ENCODE peak calls at places on chromosome 17, in nine cellular contexts. One of them, this sample, is unnamed.

GRCh38 chr17:35612924-35613521 is 25.9 kb downstream of the AP2B1 start:
- DNase-seq in HCT116: peak
- DNase-seq in neuronal stem cell: peak
- DNase-seq in lower leg skin: peak
- DNase-seq in AG10803: peak
- DNase-seq in mucosa of descending colon: peak
- DNase-seq in thoracic aorta: no peak
- DNase-seq in fibroblast of the aortic adventitia: peak
- DNase-seq in A549: no peak
- DNase-seq in this sample: peak

GRCh38 chr17:74213897-74214386 is 571 bp downstream of the TTYH2 start:
- DNase-seq in HCT116: no peak
- DNase-seq in neuronal stem cell: no peak
- DNase-seq in lower leg skin: no peak
- DNase-seq in AG10803: no peak
- DNase-seq in mucosa of descending colon: peak
- DNase-seq in thoracic aorta: no peak
- DNase-seq in fibroblast of the aortic adventitia: no peak
- DNase-seq in A549: no peak
- DNase-seq in this sample: no peak

GRCh38 chr17:74632196-74632540 is 8.6 kb upstream of the CD300E start:
- DNase-seq in HCT116: no peak
- DNase-seq in neuronal stem cell: no peak
- DNase-seq in lower leg skin: no peak
- DNase-seq in AG10803: no peak
- DNase-seq in mucosa of descending colon: no peak
- DNase-seq in thoracic aorta: no peak
- DNase-seq in fibroblast of the aortic adventitia: no peak
- DNase-seq in A549: no peak
- DNase-seq in this sample: no peak

GRCh38 chr17:44266402-44267164 is 1.4 kb downstream of the SLC4A1 start:
- DNase-seq in HCT116: no peak
- DNase-seq in neuronal stem cell: no peak
- DNase-seq in lower leg skin: no peak
- DNase-seq in AG10803: no peak
- DNase-seq in mucosa of descending colon: no peak
- DNase-seq in thoracic aorta: no peak
- DNase-seq in fibroblast of the aortic adventitia: peak
- DNase-seq in A549: no peak
- DNase-seq in this sample: no peak

GRCh38 chr17:46013502-46014165 is 14.6 kb downstream of the STH start:
- DNase-seq in HCT116: no peak
- DNase-seq in neuronal stem cell: no peak
- DNase-seq in lower leg skin: no peak
- DNase-seq in AG10803: peak
- DNase-seq in mucosa of descending colon: no peak
- DNase-seq in thoracic aorta: no peak
- DNase-seq in fibroblast of the aortic adventitia: peak
- DNase-seq in A549: no peak
- DNase-seq in this sample: peak

GRCh38 chr17:696412-696811 is 18.2 kb downstream of the VPS53 start:
- DNase-seq in HCT116: no peak
- DNase-seq in neuronal stem cell: no peak
- DNase-seq in lower leg skin: no peak
- DNase-seq in AG10803: no peak
- DNase-seq in mucosa of descending colon: no peak
- DNase-seq in thoracic aorta: no peak
- DNase-seq in fibroblast of the aortic adventitia: no peak
- DNase-seq in A549: no peak
- DNase-seq in this sample: no peak

GRCh38 chr17:64384253-64385186 is 6.1 kb downstream of the PECAM1 start:
- DNase-seq in HCT116: no peak
- DNase-seq in neuronal stem cell: no peak
- DNase-seq in lower leg skin: no peak
- DNase-seq in AG10803: no peak
- DNase-seq in mucosa of descending colon: no peak
- DNase-seq in thoracic aorta: no peak
- DNase-seq in fibroblast of the aortic adventitia: peak
- DNase-seq in A549: no peak
- DNase-seq in this sample: peak

GRCh38 chr17:29073520-29073919 is 30.6 kb downstream of the PIPOX start:
- DNase-seq in HCT116: no peak
- DNase-seq in neuronal stem cell: no peak
- DNase-seq in lower leg skin: no peak
- DNase-seq in AG10803: no peak
- DNase-seq in mucosa of descending colon: no peak
- DNase-seq in thoracic aorta: no peak
- DNase-seq in fibroblast of the aortic adventitia: no peak
- DNase-seq in A549: no peak
- DNase-seq in this sample: no peak

GRCh38 chr17:67043283-67043682 is 1.1 kb upstream of the CACNG1 start:
- DNase-seq in HCT116: no peak
- DNase-seq in neuronal stem cell: no peak
- DNase-seq in lower leg skin: no peak
- DNase-seq in AG10803: no peak
- DNase-seq in mucosa of descending colon: no peak
- DNase-seq in thoracic aorta: no peak
- DNase-seq in fibroblast of the aortic adventitia: no peak
- DNase-seq in A549: no peak
- DNase-seq in this sample: no peak

GRCh38 chr17:17151962-17152361 is 54.2 kb downstream of the PLD6 start:
- DNase-seq in HCT116: no peak
- DNase-seq in neuronal stem cell: no peak
- DNase-seq in lower leg skin: peak
- DNase-seq in AG10803: peak
- DNase-seq in mucosa of descending colon: peak
- DNase-seq in thoracic aorta: peak
- DNase-seq in fibroblast of the aortic adventitia: peak
- DNase-seq in A549: peak
- DNase-seq in this sample: peak

GRCh38 chr17:18141210-18141803 is 32.8 kb downstream of the MYO15A start:
- DNase-seq in HCT116: no peak
- DNase-seq in neuronal stem cell: peak
- DNase-seq in lower leg skin: no peak
- DNase-seq in AG10803: peak
- DNase-seq in mucosa of descending colon: no peak
- DNase-seq in thoracic aorta: no peak
- DNase-seq in fibroblast of the aortic adventitia: peak
- DNase-seq in A549: peak
- DNase-seq in this sample: peak

GRCh38 chr17:45382226-45382625 is 50.4 kb downstream of the ARHGAP27 start:
- DNase-seq in HCT116: no peak
- DNase-seq in neuronal stem cell: no peak
- DNase-seq in lower leg skin: no peak
- DNase-seq in AG10803: no peak
- DNase-seq in mucosa of descending colon: no peak
- DNase-seq in thoracic aorta: no peak
- DNase-seq in fibroblast of the aortic adventitia: peak
- DNase-seq in A549: no peak
- DNase-seq in this sample: no peak

GRCh38 chr17:19733953-19734526 is 14.1 kb downstream of the ALDH3A1 start:
- DNase-seq in HCT116: no peak
- DNase-seq in neuronal stem cell: no peak
- DNase-seq in lower leg skin: no peak
- DNase-seq in AG10803: no peak
- DNase-seq in mucosa of descending colon: peak
- DNase-seq in thoracic aorta: no peak
- DNase-seq in fibroblast of the aortic adventitia: no peak
- DNase-seq in A549: no peak
- DNase-seq in this sample: no peak

DNA sequence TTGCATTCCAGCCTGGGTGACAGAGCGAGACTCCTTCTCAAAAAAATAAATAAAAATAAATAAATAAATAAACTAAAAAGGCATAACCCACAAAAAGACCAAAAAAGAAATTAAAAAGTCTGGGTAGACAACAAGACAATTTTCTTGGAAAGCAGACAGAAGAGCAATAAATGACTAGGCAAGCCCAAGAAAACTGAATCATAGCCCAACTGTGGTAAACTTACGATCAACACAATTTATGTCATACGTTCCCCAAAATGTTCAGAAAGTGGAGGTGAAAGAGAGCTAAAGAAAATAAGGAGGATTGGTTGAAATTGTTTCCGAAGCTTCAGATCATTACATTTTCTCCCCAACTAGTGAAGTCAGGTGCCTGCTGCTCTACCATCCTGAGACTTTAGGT is 31.3 kb upstream of the C17orf78 start:
- DNase-seq in HCT116: no peak
- DNase-seq in neuronal stem cell: no peak
- DNase-seq in lower leg skin: no peak
- DNase-seq in AG10803: no peak
- DNase-seq in mucosa of descending colon: no peak
- DNase-seq in thoracic aorta: no peak
- DNase-seq in fibroblast of the aortic adventitia: no peak
- DNase-seq in A549: no peak
- DNase-seq in this sample: no peak
- H3K4me3 ChIP-seq in HCT116: no peak
- H3K4me3 ChIP-seq in neuronal stem cell: no peak
- H3K4me3 ChIP-seq in lower leg skin: no peak
- H3K4me3 ChIP-seq in AG10803: no peak
- H3K4me3 ChIP-seq in mucosa of descending colon: no peak
- H3K4me3 ChIP-seq in thoracic aorta: no peak
- H3K4me3 ChIP-seq in fibroblast of the aortic adventitia: no peak
- H3K4me3 ChIP-seq in A549: no peak
- H3K4me3 ChIP-seq in this sample: no peak

DNA sequence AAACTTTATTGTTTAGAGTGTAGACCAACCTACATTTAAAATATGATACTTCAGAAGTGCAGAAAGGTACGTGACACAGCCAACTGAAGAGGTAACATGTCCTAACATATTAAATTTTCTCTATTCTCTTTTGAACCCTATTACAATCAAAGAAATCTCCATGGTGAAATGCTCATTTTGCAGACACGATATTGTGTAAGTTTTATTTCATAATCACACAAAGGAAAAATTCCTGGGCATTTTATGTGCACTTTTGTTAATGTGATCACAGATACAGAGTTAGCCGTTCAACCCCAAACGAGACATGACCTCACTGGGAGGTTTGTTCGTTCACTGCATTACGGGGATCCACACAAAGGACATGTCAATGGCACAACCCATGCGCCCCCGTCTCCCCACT is 21.8 kb downstream of the KCNJ16 start:
- DNase-seq in HCT116: no peak
- DNase-seq in neuronal stem cell: no peak
- DNase-seq in lower leg skin: no peak
- DNase-seq in AG10803: peak
- DNase-seq in mucosa of descending colon: no peak
- DNase-seq in thoracic aorta: no peak
- DNase-seq in fibroblast of the aortic adventitia: no peak
- DNase-seq in A549: no peak
- DNase-seq in this sample: no peak
- H3K4me3 ChIP-seq in HCT116: no peak
- H3K4me3 ChIP-seq in neuronal stem cell: no peak
- H3K4me3 ChIP-seq in lower leg skin: no peak
- H3K4me3 ChIP-seq in AG10803: no peak
- H3K4me3 ChIP-seq in mucosa of descending colon: no peak
- H3K4me3 ChIP-seq in thoracic aorta: no peak
- H3K4me3 ChIP-seq in fibroblast of the aortic adventitia: no peak
- H3K4me3 ChIP-seq in A549: no peak
- H3K4me3 ChIP-seq in this sample: no peak

DNA sequence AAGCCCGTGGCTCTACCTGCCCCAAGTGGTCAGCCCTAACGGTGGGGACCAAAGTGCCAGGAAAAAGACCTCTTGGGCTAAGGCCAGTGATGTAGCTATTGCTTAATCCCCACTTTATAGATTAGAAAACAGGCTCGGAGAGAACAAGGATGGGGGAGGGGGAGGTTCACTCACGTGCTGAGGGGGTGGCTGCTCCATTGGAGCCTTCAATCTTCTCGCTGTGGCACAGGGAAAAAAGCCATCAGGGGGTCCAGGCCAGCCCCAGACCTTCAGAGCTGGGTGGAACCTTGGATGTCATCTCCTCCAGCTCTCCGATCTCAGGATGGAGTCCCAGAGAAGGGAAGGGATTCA is 45.9 kb downstream of the SRCIN1 start:
- DNase-seq in HCT116: no peak
- DNase-seq in neuronal stem cell: no peak
- DNase-seq in lower leg skin: no peak
- DNase-seq in AG10803: no peak
- DNase-seq in mucosa of descending colon: no peak
- DNase-seq in thoracic aorta: no peak
- DNase-seq in fibroblast of the aortic adventitia: no peak
- DNase-seq in A549: no peak
- DNase-seq in this sample: no peak
- H3K4me3 ChIP-seq in HCT116: peak
- H3K4me3 ChIP-seq in neuronal stem cell: no peak
- H3K4me3 ChIP-seq in lower leg skin: no peak
- H3K4me3 ChIP-seq in AG10803: no peak
- H3K4me3 ChIP-seq in mucosa of descending colon: no peak
- H3K4me3 ChIP-seq in thoracic aorta: peak
- H3K4me3 ChIP-seq in fibroblast of the aortic adventitia: no peak
- H3K4me3 ChIP-seq in A549: peak
- H3K4me3 ChIP-seq in this sample: no peak

GRCh38 chr17:42380935-42381334 is 7.3 kb downstream of the STAT3 start:
- DNase-seq in HCT116: no peak
- DNase-seq in neuronal stem cell: no peak
- DNase-seq in lower leg skin: no peak
- DNase-seq in AG10803: no peak
- DNase-seq in mucosa of descending colon: no peak
- DNase-seq in thoracic aorta: no peak
- DNase-seq in fibroblast of the aortic adventitia: no peak
- DNase-seq in A549: no peak
- DNase-seq in this sample: no peak

GRCh38 chr17:42378597-42379594 is 9.3 kb downstream of the STAT3 start:
- DNase-seq in HCT116: no peak
- DNase-seq in neuronal stem cell: no peak
- DNase-seq in lower leg skin: no peak
- DNase-seq in AG10803: peak
- DNase-seq in mucosa of descending colon: no peak
- DNase-seq in thoracic aorta: no peak
- DNase-seq in fibroblast of the aortic adventitia: peak
- DNase-seq in A549: no peak
- DNase-seq in this sample: peak

GRCh38 chr17:42387221-42387657 is 1.0 kb downstream of the STAT3 start:
- DNase-seq in HCT116: no peak
- DNase-seq in neuronal stem cell: no peak
- DNase-seq in lower leg skin: no peak
- DNase-seq in AG10803: peak
- DNase-seq in mucosa of descending colon: no peak
- DNase-seq in thoracic aorta: no peak
- DNase-seq in fibroblast of the aortic adventitia: peak
- DNase-seq in A549: no peak
- DNase-seq in this sample: peak

GRCh38 chr17:42386784-42387183 is 1.5 kb downstream of the STAT3 start:
- DNase-seq in HCT116: no peak
- DNase-seq in neuronal stem cell: no peak
- DNase-seq in lower leg skin: no peak
- DNase-seq in AG10803: no peak
- DNase-seq in mucosa of descending colon: no peak
- DNase-seq in thoracic aorta: no peak
- DNase-seq in fibroblast of the aortic adventitia: peak
- DNase-seq in A549: no peak
- DNase-seq in this sample: no peak

DNA sequence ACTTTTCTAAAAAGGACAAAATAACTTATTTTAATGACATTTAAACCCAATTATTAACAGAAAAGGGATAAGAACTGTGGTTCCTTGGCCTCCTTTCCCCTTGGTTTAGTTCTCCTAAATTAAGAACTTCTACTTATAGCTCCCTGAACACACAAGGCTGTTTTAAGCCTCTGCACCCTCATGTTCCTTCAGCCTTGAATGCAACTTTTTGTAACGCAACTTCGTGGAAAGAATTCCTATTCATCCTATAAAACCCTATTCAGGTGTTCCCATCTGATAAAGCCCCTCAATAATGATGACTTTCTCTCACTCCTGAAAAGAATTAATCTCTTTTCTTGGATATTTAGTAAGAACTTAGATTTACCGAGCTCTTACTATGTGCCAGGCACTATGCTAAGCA is 6.3 kb downstream of the STAT3 start:
- DNase-seq in HCT116: no peak
- DNase-seq in neuronal stem cell: no peak
- DNase-seq in lower leg skin: no peak
- DNase-seq in AG10803: no peak
- DNase-seq in mucosa of descending colon: no peak
- DNase-seq in thoracic aorta: no peak
- DNase-seq in fibroblast of the aortic adventitia: no peak
- DNase-seq in A549: no peak
- DNase-seq in this sample: no peak
- H3K4me3 ChIP-seq in HCT116: no peak
- H3K4me3 ChIP-seq in neuronal stem cell: no peak
- H3K4me3 ChIP-seq in lower leg skin: no peak
- H3K4me3 ChIP-seq in AG10803: no peak
- H3K4me3 ChIP-seq in mucosa of descending colon: no peak
- H3K4me3 ChIP-seq in thoracic aorta: peak
- H3K4me3 ChIP-seq in fibroblast of the aortic adventitia: no peak
- H3K4me3 ChIP-seq in A549: no peak
- H3K4me3 ChIP-seq in this sample: no peak